ENCODE peak calls at places on chromosomes 12 and 14, in seven cellular contexts. One of them, this sample, is unnamed.
A peak's percentile ranks its signal among the peaks of the same experiment; 100 is the strongest.

GRCh38 chr14:61466249-61466904 is 145.0 kb downstream of the PRKCH start:
- DNase-seq in IMR-90: peak; percentile 98
- DNase-seq in heart right ventricle: peak; percentile 76
- DNase-seq in uterus: peak; percentile 68
- DNase-seq in ascending aorta: no peak
- DNase-seq in mammary epithelial cell: peak; percentile 84
- DNase-seq in stomach: no peak
- DNase-seq in this sample: peak; percentile 34

GRCh38 chr12:52175411-52176350 is 16.1 kb downstream of the KRT80 start:
- DNase-seq in IMR-90: no peak
- DNase-seq in heart right ventricle: no peak
- DNase-seq in uterus: no peak
- DNase-seq in ascending aorta: no peak
- DNase-seq in mammary epithelial cell: peak; percentile 78
- DNase-seq in stomach: no peak
- DNase-seq in this sample: no peak

GRCh38 chr14:94619297-94619696 is 7.1 kb downstream of the SERPINA3 start:
- DNase-seq in IMR-90: no peak
- DNase-seq in heart right ventricle: no peak
- DNase-seq in uterus: no peak
- DNase-seq in ascending aorta: no peak
- DNase-seq in mammary epithelial cell: no peak
- DNase-seq in stomach: no peak
- DNase-seq in this sample: no peak

GRCh38 chr12:116695464-116695725 is 42.5 kb downstream of the SPRING1 start:
- DNase-seq in IMR-90: no peak
- DNase-seq in heart right ventricle: no peak
- DNase-seq in uterus: no peak
- DNase-seq in ascending aorta: no peak
- DNase-seq in mammary epithelial cell: no peak
- DNase-seq in stomach: no peak
- DNase-seq in this sample: no peak

GRCh38 chr12:1811281-1811947 is 9.0 kb upstream of the LRTM2 start:
- DNase-seq in IMR-90: peak; percentile 52
- DNase-seq in heart right ventricle: no peak
- DNase-seq in uterus: no peak
- DNase-seq in ascending aorta: no peak
- DNase-seq in mammary epithelial cell: no peak
- DNase-seq in stomach: no peak
- DNase-seq in this sample: no peak

GRCh38 chr14:61351457-61351856 is 30.1 kb downstream of the PRKCH start:
- DNase-seq in IMR-90: no peak
- DNase-seq in heart right ventricle: no peak
- DNase-seq in uterus: no peak
- DNase-seq in ascending aorta: no peak
- DNase-seq in mammary epithelial cell: no peak
- DNase-seq in stomach: no peak
- DNase-seq in this sample: no peak

GRCh38 chr12:103773109-103773905 is 67.7 kb downstream of the NT5DC3 start:
- DNase-seq in IMR-90: peak; percentile 17
- DNase-seq in heart right ventricle: peak; percentile 28
- DNase-seq in uterus: no peak
- DNase-seq in ascending aorta: no peak
- DNase-seq in mammary epithelial cell: no peak
- DNase-seq in stomach: no peak
- DNase-seq in this sample: no peak

GRCh38 chr14:99518441-99519346 is 37.5 kb downstream of the CCNK start:
- DNase-seq in IMR-90: peak; percentile 32
- DNase-seq in heart right ventricle: peak; percentile 59
- DNase-seq in uterus: peak; percentile 77
- DNase-seq in ascending aorta: no peak
- DNase-seq in mammary epithelial cell: peak; percentile 58
- DNase-seq in stomach: peak; percentile 91
- DNase-seq in this sample: no peak

GRCh38 chr12:101855364-101855884 is 22.0 kb upstream of the DRAM1 start:
- DNase-seq in IMR-90: peak; percentile 69
- DNase-seq in heart right ventricle: no peak
- DNase-seq in uterus: no peak
- DNase-seq in ascending aorta: no peak
- DNase-seq in mammary epithelial cell: peak; percentile 61
- DNase-seq in stomach: no peak
- DNase-seq in this sample: no peak

GRCh38 chr12:27291862-27292261 is 40.8 kb upstream of the BMAL2 start:
- DNase-seq in IMR-90: no peak
- DNase-seq in heart right ventricle: no peak
- DNase-seq in uterus: no peak
- DNase-seq in ascending aorta: no peak
- DNase-seq in mammary epithelial cell: no peak
- DNase-seq in stomach: no peak
- DNase-seq in this sample: no peak

GRCh38 chr12:76763746-76764675 is at the start of gene ZDHHC17:
- DNase-seq in IMR-90: peak; percentile 92
- DNase-seq in heart right ventricle: peak; percentile 90
- DNase-seq in uterus: peak; percentile 93
- DNase-seq in ascending aorta: peak; percentile 66
- DNase-seq in mammary epithelial cell: peak; percentile 94
- DNase-seq in stomach: peak; percentile 92
- DNase-seq in this sample: peak; percentile 65

GRCh38 chr12:81209001-81209400 is 131.1 kb downstream of the ACSS3 start:
- DNase-seq in IMR-90: peak; percentile 8
- DNase-seq in heart right ventricle: no peak
- DNase-seq in uterus: peak; percentile 69
- DNase-seq in ascending aorta: no peak
- DNase-seq in mammary epithelial cell: no peak
- DNase-seq in stomach: no peak
- DNase-seq in this sample: no peak

GRCh38 chr12:81205394-81205793 is 127.5 kb downstream of the ACSS3 start:
- DNase-seq in IMR-90: no peak
- DNase-seq in heart right ventricle: no peak
- DNase-seq in uterus: no peak
- DNase-seq in ascending aorta: no peak
- DNase-seq in mammary epithelial cell: no peak
- DNase-seq in stomach: no peak
- DNase-seq in this sample: no peak

GRCh38 chr12:81207173-81207572 is 129.3 kb downstream of the ACSS3 start:
- DNase-seq in IMR-90: no peak
- DNase-seq in heart right ventricle: no peak
- DNase-seq in uterus: no peak
- DNase-seq in ascending aorta: no peak
- DNase-seq in mammary epithelial cell: no peak
- DNase-seq in stomach: no peak
- DNase-seq in this sample: no peak

GRCh38 chr12:81208193-81208946 is 130.5 kb downstream of the ACSS3 start:
- DNase-seq in IMR-90: no peak
- DNase-seq in heart right ventricle: no peak
- DNase-seq in uterus: peak; percentile 34
- DNase-seq in ascending aorta: no peak
- DNase-seq in mammary epithelial cell: no peak
- DNase-seq in stomach: no peak
- DNase-seq in this sample: no peak

DNA sequence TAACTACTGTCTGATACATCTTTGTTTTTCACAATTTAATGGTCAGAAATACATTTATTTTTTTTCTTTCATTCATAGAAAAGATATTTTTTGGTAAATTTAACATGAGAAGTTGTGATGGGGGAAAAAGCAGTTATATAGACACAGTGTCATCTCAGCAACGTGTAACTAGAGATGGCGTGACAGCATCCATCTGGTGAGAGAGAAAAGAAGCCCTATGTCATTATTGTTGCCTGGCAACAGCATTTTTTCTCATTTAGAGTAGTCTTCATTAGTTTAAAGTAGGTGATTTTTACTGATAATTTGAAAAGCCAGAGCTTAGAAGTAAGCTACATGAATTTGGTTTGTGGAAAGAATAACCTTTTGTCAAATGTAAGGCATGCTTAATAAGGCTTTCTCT is 128.5 kb downstream of the ACSS3 start:
- DNase-seq in IMR-90: no peak
- DNase-seq in heart right ventricle: no peak
- DNase-seq in uterus: no peak
- DNase-seq in ascending aorta: no peak
- DNase-seq in mammary epithelial cell: no peak
- DNase-seq in stomach: no peak
- DNase-seq in this sample: no peak
- TF ChIP-seq CTCF in IMR-90: no peak
- TF ChIP-seq CTCF in heart right ventricle: no peak
- TF ChIP-seq CTCF in uterus: no peak
- TF ChIP-seq CTCF in ascending aorta: no peak
- TF ChIP-seq CTCF in mammary epithelial cell: no peak
- TF ChIP-seq CTCF in stomach: no peak
- TF ChIP-seq CTCF in this sample: no peak

DNA sequence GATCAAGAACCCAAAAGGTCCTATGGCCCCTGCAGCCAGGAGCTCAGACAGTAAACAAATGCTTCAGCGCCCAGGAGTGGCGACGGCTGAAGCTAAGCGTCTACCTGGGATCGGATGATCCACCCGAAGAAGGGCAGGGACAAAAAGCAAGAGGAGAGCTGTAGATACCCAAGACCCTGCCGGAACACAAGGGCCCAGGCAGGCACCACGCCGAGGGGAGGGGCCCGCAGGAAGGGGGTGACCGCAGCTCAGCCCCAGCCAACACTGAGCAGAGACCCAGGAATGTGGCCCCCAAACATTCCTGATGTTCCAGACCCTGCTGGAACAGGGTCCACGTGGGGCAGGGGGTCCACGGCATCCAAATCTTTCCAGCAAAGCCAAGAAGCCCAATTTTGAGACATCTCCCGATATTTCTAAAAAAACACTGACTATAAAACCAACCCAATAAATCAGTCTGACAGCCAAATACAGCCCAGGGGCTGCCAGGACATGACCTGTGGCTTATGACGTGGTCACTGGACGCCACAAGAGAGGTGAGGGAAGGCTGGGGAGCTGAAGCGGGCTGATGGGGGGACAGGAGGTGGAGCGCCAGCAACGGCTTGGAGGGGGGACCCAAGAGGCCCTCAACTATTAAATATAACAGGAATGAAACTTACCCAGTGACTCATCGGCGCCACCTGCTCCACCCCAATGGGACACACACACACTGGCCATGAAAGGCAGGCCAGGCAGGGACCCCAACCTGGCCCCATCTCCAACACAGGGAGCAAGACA is 58.9 kb downstream of the NCOR2 start:
- DNase-seq in IMR-90: peak; percentile 27
- DNase-seq in heart right ventricle: no peak
- DNase-seq in uterus: peak; percentile 66
- DNase-seq in ascending aorta: no peak
- DNase-seq in mammary epithelial cell: no peak
- DNase-seq in stomach: no peak
- DNase-seq in this sample: no peak
- H3K4me3 ChIP-seq in IMR-90: no peak overlapping the region
- H3K4me3 ChIP-seq in heart right ventricle: peak overlapping the region; percentile 7
- H3K4me3 ChIP-seq in uterus: no peak overlapping the region
- H3K4me3 ChIP-seq in ascending aorta: no peak overlapping the region
- H3K4me3 ChIP-seq in mammary epithelial cell: no peak overlapping the region
- H3K4me3 ChIP-seq in stomach: no peak overlapping the region
- H3K4me3 ChIP-seq in this sample: no peak overlapping the region

GRCh38 chr14:96038920-96039632 is at the start of gene C14orf132:
- DNase-seq in IMR-90: peak; percentile 48
- DNase-seq in heart right ventricle: peak; percentile 57
- DNase-seq in uterus: peak; percentile 78
- DNase-seq in ascending aorta: no peak
- DNase-seq in mammary epithelial cell: peak; percentile 40
- DNase-seq in stomach: peak; percentile 58
- DNase-seq in this sample: peak; percentile 29

GRCh38 chr14:96040836-96041371 is 1.7 kb downstream of the C14orf132 start:
- DNase-seq in IMR-90: peak; percentile 66
- DNase-seq in heart right ventricle: no peak
- DNase-seq in uterus: no peak
- DNase-seq in ascending aorta: no peak
- DNase-seq in mammary epithelial cell: no peak
- DNase-seq in stomach: no peak
- DNase-seq in this sample: no peak

GRCh38 chr14:96038558-96038919 is 623 bp upstream of the C14orf132 start:
- DNase-seq in IMR-90: no peak
- DNase-seq in heart right ventricle: no peak
- DNase-seq in uterus: no peak
- DNase-seq in ascending aorta: no peak
- DNase-seq in mammary epithelial cell: peak; percentile 25
- DNase-seq in stomach: no peak
- DNase-seq in this sample: no peak

GRCh38 chr14:96037891-96038557 is 1.1 kb upstream of the C14orf132 start:
- DNase-seq in IMR-90: no peak
- DNase-seq in heart right ventricle: no peak
- DNase-seq in uterus: peak; percentile 63
- DNase-seq in ascending aorta: peak; percentile 30
- DNase-seq in mammary epithelial cell: peak; percentile 60
- DNase-seq in stomach: peak; percentile 57
- DNase-seq in this sample: peak; percentile 60

GRCh38 chr14:96039633-96040311 is 610 bp downstream of the C14orf132 start:
- DNase-seq in IMR-90: peak; percentile 16
- DNase-seq in heart right ventricle: no peak
- DNase-seq in uterus: peak; percentile 34
- DNase-seq in ascending aorta: no peak
- DNase-seq in mammary epithelial cell: no peak
- DNase-seq in stomach: no peak
- DNase-seq in this sample: no peak
- H3K27me3 ChIP-seq in IMR-90: peaks cover 11% of the 10 kb centered on the region
- H3K27me3 ChIP-seq in heart right ventricle: peaks cover 24% of the 10 kb centered on the region
- H3K27me3 ChIP-seq in uterus: no peaks in the 10 kb centered on the region
- H3K27me3 ChIP-seq in ascending aorta: no peaks in the 10 kb centered on the region
- H3K27me3 ChIP-seq in mammary epithelial cell: peaks cover 4% of the 10 kb centered on the region
- H3K27me3 ChIP-seq in stomach: no peaks in the 10 kb centered on the region
- H3K27me3 ChIP-seq in this sample: no peaks in the 10 kb centered on the region

GRCh38 chr14:104136472-104137296 is 1.7 kb upstream of the KIF26A start:
- DNase-seq in IMR-90: no peak
- DNase-seq in heart right ventricle: no peak
- DNase-seq in uterus: no peak
- DNase-seq in ascending aorta: no peak
- DNase-seq in mammary epithelial cell: no peak
- DNase-seq in stomach: no peak
- DNase-seq in this sample: no peak
- TF ChIP-seq CTCF in IMR-90: no peak
- TF ChIP-seq CTCF in heart right ventricle: no peak
- TF ChIP-seq CTCF in uterus: no peak
- TF ChIP-seq CTCF in ascending aorta: no peak
- TF ChIP-seq CTCF in mammary epithelial cell: no peak
- TF ChIP-seq CTCF in stomach: no peak
- TF ChIP-seq CTCF in this sample: no peak

DNA sequence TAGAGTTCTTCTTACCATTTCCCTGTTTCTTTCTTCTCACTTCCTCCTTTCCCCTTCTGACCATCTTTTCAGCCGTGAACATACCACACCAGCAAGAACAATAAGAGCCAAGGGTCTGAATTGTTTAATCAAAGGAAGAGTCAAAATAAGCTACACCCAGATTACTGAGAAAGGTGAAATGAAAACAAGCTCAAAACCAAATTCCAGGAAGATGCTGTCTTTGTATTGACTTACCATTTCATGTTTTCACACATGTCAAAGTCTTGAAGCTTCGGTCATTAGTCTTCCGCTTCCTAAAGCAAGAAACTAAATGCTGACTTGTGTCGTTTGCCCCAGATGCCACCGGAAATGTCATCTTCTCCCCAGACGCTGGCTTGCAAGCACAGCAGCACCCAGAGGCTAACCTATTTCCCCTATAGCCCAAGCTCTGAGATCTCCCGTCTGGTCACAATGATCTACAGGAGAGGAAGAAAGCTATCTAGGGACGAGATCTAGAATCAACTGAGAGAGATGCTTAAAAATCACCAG is 136.5 kb upstream of the AMIGO2 start:
- DNase-seq in IMR-90: no peak
- DNase-seq in heart right ventricle: no peak
- DNase-seq in uterus: no peak
- DNase-seq in ascending aorta: no peak
- DNase-seq in mammary epithelial cell: no peak
- DNase-seq in stomach: no peak
- DNase-seq in this sample: no peak
- H3K4me3 ChIP-seq in IMR-90: no peak overlapping the region
- H3K4me3 ChIP-seq in heart right ventricle: peak overlapping the region; percentile 10
- H3K4me3 ChIP-seq in uterus: no peak overlapping the region
- H3K4me3 ChIP-seq in ascending aorta: peak overlapping the region; percentile 16
- H3K4me3 ChIP-seq in mammary epithelial cell: no peak overlapping the region
- H3K4me3 ChIP-seq in stomach: peak overlapping the region; percentile 28
- H3K4me3 ChIP-seq in this sample: peak overlapping the region; percentile 39

GRCh38 chr12:106586535-106586802 is 3.7 kb downstream of the RFX4 start:
- DNase-seq in IMR-90: no peak
- DNase-seq in heart right ventricle: no peak
- DNase-seq in uterus: no peak
- DNase-seq in ascending aorta: no peak
- DNase-seq in mammary epithelial cell: no peak
- DNase-seq in stomach: no peak
- DNase-seq in this sample: no peak
- H3K27me3 ChIP-seq in IMR-90: peaks cover 76% of the 10 kb centered on the region
- H3K27me3 ChIP-seq in heart right ventricle: peaks cover 100% of the 10 kb centered on the region
- H3K27me3 ChIP-seq in uterus: peaks cover 62% of the 10 kb centered on the region
- H3K27me3 ChIP-seq in ascending aorta: peaks cover 6% of the 10 kb centered on the region
- H3K27me3 ChIP-seq in mammary epithelial cell: peaks cover 60% of the 10 kb centered on the region
- H3K27me3 ChIP-seq in stomach: peaks cover 32% of the 10 kb centered on the region
- H3K27me3 ChIP-seq in this sample: peaks cover 18% of the 10 kb centered on the region

This sample was measured in thoracic aorta.